ENCODE peak calls at places on chromosomes 4 and X, in eight cellular contexts. One of them, this sample, is unnamed.

GRCh38 chr4:87807402-87807801 is 8.0 kb downstream of the IBSP start:
- DNase-seq in neuronal stem cell: no peak
- DNase-seq in nephron progenitor cell: no peak
- DNase-seq in T-helper 22 cell: no peak
- DNase-seq in GM03348: peak; percentile 22
- DNase-seq in naive B cell: no peak
- DNase-seq in stimulated activated CD8-positive, alpha-beta memory T cell treated with anti-CD3 and anti-CD28 coated beads, Interleukin-4, amount 100 ng/mL, for 4 hours: no peak
- DNase-seq in CD4-positive, alpha-beta memory T cell: no peak
- DNase-seq in this sample: peak; percentile 26

GRCh38 chr4:163048447-163048846 is 118.2 kb downstream of the NAF1 start:
- DNase-seq in stimulated activated CD8-positive, alpha-beta memory T cell treated with anti-CD3 and anti-CD28 coated beads, Interleukin-4, amount 100 ng/mL, for 4 hours: no peak
- DNase-seq in naive B cell: no peak
- DNase-seq in neuronal stem cell: no peak
- DNase-seq in T-helper 22 cell: no peak
- DNase-seq in CD4-positive, alpha-beta memory T cell: peak; percentile 12
- DNase-seq in nephron progenitor cell: peak; percentile 15
- DNase-seq in GM03348: peak; percentile 53
- DNase-seq in this sample: peak; percentile 68

GRCh38 chrX:135194684-135195083 is 23.5 kb upstream of the CT55 start:
- DNase-seq in stimulated activated CD8-positive, alpha-beta memory T cell treated with anti-CD3 and anti-CD28 coated beads, Interleukin-4, amount 100 ng/mL, for 4 hours: no peak
- DNase-seq in nephron progenitor cell: no peak
- DNase-seq in naive B cell: no peak
- DNase-seq in GM03348: no peak
- DNase-seq in CD4-positive, alpha-beta memory T cell: no peak
- DNase-seq in T-helper 22 cell: no peak
- DNase-seq in neuronal stem cell: no peak
- DNase-seq in this sample: no peak

GRCh38 chr4:41145571-41146078 is 68.7 kb downstream of the APBB2 start:
- DNase-seq in GM03348: no peak
- DNase-seq in naive B cell: no peak
- DNase-seq in CD4-positive, alpha-beta memory T cell: no peak
- DNase-seq in neuronal stem cell: no peak
- DNase-seq in stimulated activated CD8-positive, alpha-beta memory T cell treated with anti-CD3 and anti-CD28 coated beads, Interleukin-4, amount 100 ng/mL, for 4 hours: no peak
- DNase-seq in nephron progenitor cell: no peak
- DNase-seq in T-helper 22 cell: no peak
- DNase-seq in this sample: peak; percentile 42

GRCh38 chr4:180058731-180059215 is 2184.4 kb upstream of the TENM3 start:
- DNase-seq in T-helper 22 cell: no peak
- DNase-seq in CD4-positive, alpha-beta memory T cell: no peak
- DNase-seq in stimulated activated CD8-positive, alpha-beta memory T cell treated with anti-CD3 and anti-CD28 coated beads, Interleukin-4, amount 100 ng/mL, for 4 hours: no peak
- DNase-seq in nephron progenitor cell: peak; percentile 72
- DNase-seq in GM03348: peak; percentile 63
- DNase-seq in neuronal stem cell: peak; percentile 61
- DNase-seq in naive B cell: peak; percentile 6
- DNase-seq in this sample: peak; percentile 16

GRCh38 chrX:8811611-8812010 is 10.4 kb upstream of the FAM9A start:
- DNase-seq in T-helper 22 cell: no peak
- DNase-seq in nephron progenitor cell: no peak
- DNase-seq in stimulated activated CD8-positive, alpha-beta memory T cell treated with anti-CD3 and anti-CD28 coated beads, Interleukin-4, amount 100 ng/mL, for 4 hours: no peak
- DNase-seq in neuronal stem cell: no peak
- DNase-seq in CD4-positive, alpha-beta memory T cell: no peak
- DNase-seq in naive B cell: no peak
- DNase-seq in GM03348: no peak
- DNase-seq in this sample: no peak

GRCh38 chr4:155539746-155540145 is 126.9 kb upstream of the GUCY1A1 start:
- DNase-seq in naive B cell: no peak
- DNase-seq in T-helper 22 cell: no peak
- DNase-seq in neuronal stem cell: no peak
- DNase-seq in CD4-positive, alpha-beta memory T cell: no peak
- DNase-seq in stimulated activated CD8-positive, alpha-beta memory T cell treated with anti-CD3 and anti-CD28 coated beads, Interleukin-4, amount 100 ng/mL, for 4 hours: no peak
- DNase-seq in GM03348: no peak
- DNase-seq in nephron progenitor cell: no peak
- DNase-seq in this sample: no peak

GRCh38 chr4:7960017-7960789 is 20.5 kb upstream of the AFAP1 start:
- DNase-seq in T-helper 22 cell: no peak
- DNase-seq in neuronal stem cell: no peak
- DNase-seq in stimulated activated CD8-positive, alpha-beta memory T cell treated with anti-CD3 and anti-CD28 coated beads, Interleukin-4, amount 100 ng/mL, for 4 hours: no peak
- DNase-seq in nephron progenitor cell: no peak
- DNase-seq in GM03348: no peak
- DNase-seq in naive B cell: no peak
- DNase-seq in CD4-positive, alpha-beta memory T cell: no peak
- DNase-seq in this sample: no peak

GRCh38 chrX:56232221-56233082 is at the start of gene KLF8:
- DNase-seq in nephron progenitor cell: peak; percentile 30
- DNase-seq in CD4-positive, alpha-beta memory T cell: peak; percentile 32
- DNase-seq in stimulated activated CD8-positive, alpha-beta memory T cell treated with anti-CD3 and anti-CD28 coated beads, Interleukin-4, amount 100 ng/mL, for 4 hours: no peak
- DNase-seq in neuronal stem cell: no peak
- DNase-seq in naive B cell: peak; percentile 21
- DNase-seq in T-helper 22 cell: peak; percentile 15
- DNase-seq in GM03348: peak; percentile 42
- DNase-seq in this sample: no peak

This sample was measured in choroid plexus epithelial cell.